ENCODE peak calls at places on chromosomes 13 and 19, in eight cellular contexts. Z is frontal cortex; B is A673; P is HuH-7.5; I is CD8-positive, alpha-beta memory T cell; R is neural crest cell; L is mucosa of gallbladder; A is HEK293T. J is an unnamed sample.

GRCh38 chr13:43800828-43801227 is 14.1 kb upstream of the ENOX1 start:
- DNase-seq in Z (no peak), B (no peak), P (no peak), I (no peak), R (no peak), L (no peak), A (no peak), J (no peak)

GRCh38 chr19:17681505-17682125 is 6.5 kb downstream of the UNC13A start:
- DNase-seq in Z (no peak), B (peak; percentile 77), P (no peak), I (peak; percentile 14), R (peak; percentile 64), L (peak; percentile 29), A (peak; percentile 55), J (no peak)

GRCh38 chr19:17931532-17932191 is 1.2 kb upstream of the CCDC124 start:
- DNase-seq in Z (no peak), B (no peak), P (no peak), I (no peak), R (no peak), L (no peak), A (no peak), J (peak; percentile 87)

GRCh38 chr13:73146705-73147104 is 87.9 kb downstream of the KLF5 start:
- DNase-seq in Z (no peak), B (no peak), P (no peak), I (no peak), R (no peak), L (no peak), A (no peak), J (no peak)

GRCh38 chr13:44474122-44474910 is 100.7 kb downstream of the SERP2 start:
- DNase-seq in Z (no peak), B (peak; percentile 48), P (no peak), I (no peak), R (no peak), L (no peak), A (peak; percentile 10), J (no peak)

GRCh38 chr19:18999896-19000620 is 33.3 kb downstream of the SUGP2 start:
- DNase-seq in Z (no peak), B (no peak), P (peak; percentile 71), I (no peak), R (no peak), L (no peak), A (no peak), J (no peak)

GRCh38 chr19:39160889-39161672 is 35.5 kb downstream of the PAK4 start:
- DNase-seq in Z (no peak), B (no peak), P (no peak), I (no peak), R (no peak), L (no peak), A (no peak), J (no peak)

GRCh38 chr19:15616627-15617270 is 1.7 kb downstream of the CYP4F8 start:
- DNase-seq in Z (no peak), B (no peak), P (no peak), I (no peak), R (no peak), L (no peak), A (no peak), J (no peak)

GRCh38 chr19:14764401-14764800 is 14.0 kb downstream of the ADGRE2 start:
- DNase-seq in Z (no peak), B (no peak), P (no peak), I (no peak), R (no peak), L (no peak), A (no peak), J (no peak)

GRCh38 chr19:896434-896833 is 3.1 kb downstream of the RNU6-9 start:
- DNase-seq in Z (no peak), B (no peak), P (no peak), I (no peak), R (no peak), L (no peak), A (no peak), J (no peak)

GRCh38 chr13:45865414-45865813 is 13.9 kb upstream of the SIAH3 start:
- DNase-seq in Z (no peak), B (no peak), P (no peak), I (no peak), R (no peak), L (no peak), A (no peak), J (no peak)

GRCh38 chr13:95641291-95641811 is 3.2 kb downstream of the DZIP1 start:
- DNase-seq in Z (no peak), B (no peak), P (no peak), I (no peak), R (no peak), L (no peak), A (no peak), J (no peak)

GRCh38 chr19:41698746-41699230 is 9.6 kb upstream of the CEACAM5 start:
- DNase-seq in Z (no peak), B (peak; percentile 51), P (no peak), I (no peak), R (no peak), L (no peak), A (no peak), J (no peak)

GRCh38 chr19:5707576-5708575 is 12.1 kb downstream of the LONP1 start:
- DNase-seq in Z (no peak), B (no peak), P (no peak), I (no peak), R (no peak), L (no peak), A (no peak), J (no peak)

GRCh38 chr13:114198556-114198955 is 19.5 kb downstream of the CFAP97D2 start:
- DNase-seq in Z (no peak), B (no peak), P (no peak), I (no peak), R (no peak), L (no peak), A (no peak), J (no peak)

GRCh38 chr13:28684257-28684656 is 25.3 kb downstream of the POMP start:
- DNase-seq in Z (no peak), B (peak; percentile 14), P (no peak), I (no peak), R (no peak), L (peak; percentile 21), A (no peak), J (peak; percentile 52)

GRCh38 chr13:102089177-102089576 is 312.7 kb downstream of the FGF14 start:
- DNase-seq in Z (no peak), B (peak; percentile 34), P (no peak), I (no peak), R (no peak), L (no peak), A (no peak), J (no peak)

GRCh38 chr13:113466321-113466836 is 13.1 kb upstream of the ADPRHL1 start:
- DNase-seq in Z (no peak), B (no peak), P (no peak), I (no peak), R (no peak), L (no peak), A (no peak), J (peak; percentile 74)

GRCh38 chr13:23159587-23160240 is 21.1 kb upstream of the SGCG start:
- DNase-seq in Z (no peak), B (peak; percentile 12), P (no peak), I (no peak), R (peak; percentile 17), L (no peak), A (peak; percentile 14), J (no peak)

GRCh38 chr13:33582121-33582520 is 235.8 kb upstream of the RFC3 start:
- DNase-seq in Z (no peak), B (no peak), P (no peak), I (no peak), R (no peak), L (no peak), A (no peak), J (no peak)

GRCh38 chr13:105598551-105598950 is 936.9 kb downstream of the EFNB2 start:
- DNase-seq in Z (no peak), B (no peak), P (no peak), I (no peak), R (no peak), L (no peak), A (no peak), J (no peak)

GRCh38 chr13:73025212-73026012 is 33.4 kb upstream of the KLF5 start:
- DNase-seq in Z (no peak), B (no peak), P (no peak), I (no peak), R (no peak), L (no peak), A (no peak), J (no peak)

J was measured in HAP-1.